ENCODE peak calls at places on chromosomes 2 and 18, in five cellular contexts. Y, A, B, X and V are unnamed samples.

GRCh38 chr18:11147371-11147860 is 2.0 kb downstream of the PIEZO2 start:
- DNase-seq in A (no peak), B (no peak), X (no peak), Y (no peak), V (no peak)

GRCh38 chr2:214547931-214548330 is 137.1 kb downstream of the VWC2L start:
- DNase-seq in A (no peak), X (no peak), Y (no peak), B (no peak), V (no peak)

GRCh38 chr2:38376346-38376682 is 759 bp downstream of the ATL2 start:
- DNase-seq in Y (no peak), A (no peak), X (peak; percentile 45), B (peak; percentile 26), V (peak; percentile 68)

GRCh38 chr18:79792096-79792987 is 5.4 kb upstream of the KCNG2 start:
- DNase-seq in X (no peak), A (peak; percentile 26), B (no peak), Y (peak; percentile 58), V (no peak)

GRCh38 chr18:68083131-68083530 is 566.6 kb upstream of the DSEL start:
- DNase-seq in B (no peak), Y (no peak), A (no peak), X (no peak), V (peak; percentile 81)

GRCh38 chr18:77321823-77322805 is 72.5 kb downstream of the GALR1 start:
- DNase-seq in X (no peak), A (no peak), B (no peak), Y (no peak), V (no peak)

GRCh38 chr2:63581266-63581961 is 6.9 kb downstream of the WDPCP start:
- DNase-seq in A (peak; percentile 39), X (no peak), Y (no peak), B (no peak), V (peak; percentile 84)

GRCh38 chr2:118584380-118584779 is 263.1 kb downstream of the EN1 start:
- DNase-seq in B (peak; percentile 17), Y (no peak), X (no peak), A (no peak), V (no peak)

GRCh38 chr2:161095314-161095713 is 64.9 kb upstream of the TANK start:
- DNase-seq in B (no peak), X (no peak), A (no peak), Y (no peak), V (no peak)

GRCh38 chr2:224126459-224126858 is 87.4 kb upstream of the SERPINE2 start:
- DNase-seq in B (no peak), X (no peak), A (no peak), Y (no peak), V (peak; percentile 57)

GRCh38 chr18:50582500-50582899 is 22.6 kb downstream of the MAPK4 start:
- DNase-seq in Y (no peak), A (peak; percentile 72), B (no peak), X (no peak), V (no peak)

GRCh38 chr18:56382541-56382940 is 255.9 kb downstream of the TXNL1 start:
- DNase-seq in Y (no peak), A (no peak), B (no peak), X (no peak), V (no peak)

GRCh38 chr18:10526211-10526949 is 553 bp downstream of the NAPG start:
- DNase-seq in B (peak; percentile 46), X (peak; percentile 41), A (peak; percentile 77), Y (peak; percentile 81), V (peak; percentile 19)

GRCh38 chr18:60875957-60876507 is 457.2 kb upstream of the CDH20 start:
- DNase-seq in A (no peak), Y (no peak), B (no peak), X (no peak), V (no peak)

GRCh38 chr2:10814142-10814541 is 1.6 kb upstream of the PDIA6 start:
- DNase-seq in Y (peak; percentile 48), A (no peak), B (no peak), X (no peak), V (no peak)

GRCh38 chr2:101986804-101987740 is 4.7 kb upstream of the IL1R2 start:
- DNase-seq in B (no peak), X (no peak), Y (no peak), A (no peak), V (no peak)

GRCh38 chr2:198316852-198317395 is 512.5 kb downstream of the PLCL1 start:
- DNase-seq in A (no peak), X (no peak), Y (no peak), B (no peak), V (no peak)

GRCh38 chr2:54088191-54088634 is 27.2 kb upstream of the ACYP2 start:
- DNase-seq in B (no peak), Y (no peak), A (no peak), X (no peak), V (peak; percentile 47)

GRCh38 chr2:207042841-207043240 is 103.5 kb downstream of the CPO start:
- DNase-seq in B (no peak), A (no peak), X (no peak), Y (no peak), V (no peak)

GRCh38 chr2:120205901-120206581 is 17.2 kb downstream of the TMEM185B start:
- DNase-seq in Y (no peak), X (peak; percentile 46), B (peak; percentile 35), A (no peak), V (no peak)

GRCh38 chr2:206627632-206628031 is 14.7 kb upstream of the FAM237A start:
- DNase-seq in A (no peak), X (no peak), B (no peak), Y (no peak), V (no peak)

GRCh38 chr18:58505181-58505580 is 123.7 kb downstream of the ALPK2 start:
- DNase-seq in X (peak; percentile 41), B (no peak), Y (no peak), A (no peak), V (no peak)

GRCh38 chr18:56902653-56903052 is 244.2 kb upstream of the BOD1L2 start:
- DNase-seq in Y (no peak), B (no peak), X (no peak), A (no peak), V (no peak)

GRCh38 chr2:86015006-86015405 is 90.7 kb downstream of the POLR1A start:
- DNase-seq in A (no peak), B (no peak), X (no peak), Y (peak; percentile 29), V (no peak)

GRCh38 chr18:12307251-12307736 is 747 bp upstream of the TUBB6 start:
- DNase-seq in A (peak; percentile 64), Y (peak; percentile 86), X (no peak), B (peak; percentile 53), V (peak; percentile 77)

GRCh38 chr2:31987454-31987853 is 23.4 kb downstream of the MEMO1 start:
- DNase-seq in B (no peak), X (no peak), Y (no peak), A (peak; percentile 31), V (peak; percentile 70)

GRCh38 chr2:214477305-214477704 is 66.5 kb downstream of the VWC2L start:
- DNase-seq in A (no peak), B (no peak), Y (no peak), X (no peak), V (no peak)

GRCh38 chr2:216649573-216649972 is 16.4 kb downstream of the IGFBP2 start:
- DNase-seq in A (no peak), Y (no peak), X (no peak), B (no peak), V (no peak)

GRCh38 chr2:30470426-30470825 is 23.4 kb downstream of the LCLAT1 start:
- DNase-seq in X (no peak), Y (no peak), B (no peak), A (no peak), V (no peak)

GRCh38 chr2:179440642-179441251 is 176.1 kb upstream of the SESTD1 start:
- DNase-seq in X (no peak), Y (no peak), A (no peak), B (no peak), V (peak; percentile 60)

GRCh38 chr2:26696352-26696816 is 3.9 kb downstream of the KCNK3 start:
- DNase-seq in X (no peak), B (no peak), A (no peak), Y (no peak), V (peak; percentile 91)
- H3K4me3 ChIP-seq in X (no peak overlapping the region), B (no peak overlapping the region), A (no peak overlapping the region), Y (no peak overlapping the region), V (no peak overlapping the region)

GRCh38 chr2:62568983-62569837 is 63.2 kb upstream of the TMEM17 start:
- DNase-seq in A (no peak), X (no peak), Y (no peak), B (no peak), V (no peak)

GRCh38 chr2:62573137-62573731 is 67.2 kb upstream of the TMEM17 start:
- DNase-seq in A (no peak), B (no peak), Y (no peak), X (no peak), V (no peak)

GRCh38 chr2:62568074-62568473 is 62.1 kb upstream of the TMEM17 start:
- DNase-seq in Y (no peak), B (no peak), X (no peak), A (no peak), V (no peak)

GRCh38 chr2:62569907-62570793 is 64.2 kb upstream of the TMEM17 start:
- DNase-seq in B (no peak), X (no peak), Y (no peak), A (no peak), V (no peak)

DNA sequence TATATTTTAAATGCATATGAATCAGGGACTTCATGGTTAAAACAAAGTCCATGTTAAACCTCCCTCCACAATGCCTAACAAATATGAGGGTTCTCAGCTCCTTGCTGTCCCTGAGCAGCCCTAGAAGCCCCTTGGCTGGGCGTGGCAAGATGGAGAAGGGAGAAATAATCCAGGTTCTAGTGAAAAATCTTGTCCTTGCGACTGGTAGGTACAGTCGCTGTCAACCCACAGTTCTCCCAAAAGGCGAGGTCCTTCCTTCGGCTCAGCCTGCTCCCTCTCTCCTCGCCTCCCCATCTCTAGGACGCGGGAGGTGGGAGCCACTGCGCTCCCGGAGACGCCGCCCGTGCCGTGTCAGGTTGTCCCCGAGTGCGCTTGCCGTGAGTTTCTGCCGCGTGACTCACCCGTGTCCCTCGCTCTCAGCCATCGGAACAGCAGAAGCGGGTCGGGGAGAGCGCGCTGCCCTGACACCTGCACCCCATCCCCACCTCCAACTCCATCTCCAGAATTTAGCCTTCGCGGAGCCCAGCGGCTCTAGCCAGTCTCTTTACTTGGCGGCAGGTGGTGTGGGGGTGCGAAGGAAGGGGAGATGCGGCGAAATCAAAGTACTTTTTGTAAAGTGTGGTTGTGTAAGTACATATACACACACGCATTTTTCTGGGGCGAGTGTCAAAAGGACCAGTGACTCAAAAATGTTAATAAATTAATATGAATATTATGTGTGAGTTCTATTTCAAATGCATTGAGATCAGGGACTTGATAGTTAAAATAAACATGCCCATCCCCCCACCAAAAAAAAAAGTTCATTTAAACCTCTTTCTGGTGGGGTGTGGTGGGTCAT is 65.1 kb upstream of the TMEM17 start:
- DNase-seq in Y (peak; percentile 67), B (no peak), A (no peak), X (no peak), V (no peak)
- H3K4me3 ChIP-seq in Y (peak overlapping the region; percentile 33), B (no peak overlapping the region), A (no peak overlapping the region), X (no peak overlapping the region), V (no peak overlapping the region)

GRCh38 chr18:27967938-27968803 is 208.8 kb downstream of the CDH2 start:
- DNase-seq in A (no peak), Y (no peak), X (no peak), B (no peak), V (no peak)
- H3K4me3 ChIP-seq in A (no peak overlapping the region), Y (no peak overlapping the region), X (no peak overlapping the region), B (no peak overlapping the region), V (no peak overlapping the region)

DNA sequence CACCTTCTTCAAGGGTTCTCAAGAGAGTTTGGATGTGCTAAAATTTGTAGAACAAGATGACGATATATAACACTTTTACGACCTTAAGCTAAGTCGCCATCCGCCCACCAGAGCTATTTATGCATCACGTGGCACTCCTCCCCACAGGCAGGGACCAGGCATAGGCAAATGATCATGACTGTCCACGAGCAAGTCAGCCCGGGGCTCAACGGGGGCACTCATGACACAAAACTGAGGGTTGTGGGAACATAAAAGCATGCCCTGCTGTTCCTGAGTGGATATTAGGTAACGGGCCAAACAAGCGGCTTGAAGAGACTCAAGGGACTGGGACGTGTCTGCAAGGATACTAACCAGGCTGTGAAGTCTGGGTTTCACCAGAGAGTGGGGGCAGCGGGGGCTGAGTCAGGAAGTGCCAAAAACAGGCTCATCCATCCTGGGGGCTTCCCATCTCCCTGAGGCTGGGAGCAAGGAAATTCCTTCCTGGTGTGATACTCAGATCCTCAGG is 58.1 kb downstream of the FAM178B start:
- DNase-seq in B (no peak), Y (peak; percentile 87), A (no peak), X (no peak), V (peak; percentile 20)
- H3K4me3 ChIP-seq in B (no peak overlapping the region), Y (peak overlapping the region; percentile 26), A (no peak overlapping the region), X (no peak overlapping the region), V (no peak overlapping the region)